ENCODE peak calls at places on chromosome 10, in four cellular contexts. K, M, O and B are unnamed samples.

GRCh38 chr10:47371629-47372485 is 12.2 kb downstream of the ZNF488 start:
- DNase-seq in K (no peak), M (no peak), O (no peak), B (no peak)

GRCh38 chr10:131129544-131129943 is 182.0 kb downstream of the TCERG1L start:
- DNase-seq in K (no peak), M (no peak), O (no peak), B (no peak)

GRCh38 chr10:103636996-103637395 is 143.5 kb downstream of the NEURL1 start:
- DNase-seq in K (no peak), M (no peak), O (no peak), B (no peak)

GRCh38 chr10:128031216-128031615 is 95.0 kb downstream of the MKI67 start:
- DNase-seq in K (no peak), M (no peak), O (no peak), B (no peak)

GRCh38 chr10:89981891-89982290 is 280.5 kb downstream of the KIF20B start:
- DNase-seq in K (no peak), M (peak; percentile 21), O (no peak), B (no peak)

GRCh38 chr10:69871074-69871473 is 69.4 kb downstream of the COL13A1 start:
- DNase-seq in K (no peak), M (no peak), O (no peak), B (no peak)

GRCh38 chr10:9878429-9878828 is 1139.2 kb upstream of the CELF2 start:
- DNase-seq in K (no peak), M (no peak), O (no peak), B (no peak)

GRCh38 chr10:75770634-75771081 is 339.2 kb downstream of the LRMDA start:
- DNase-seq in K (no peak), M (peak; percentile 58), O (no peak), B (no peak)

GRCh38 chr10:101453791-101454718 is 100.1 kb downstream of the BTRC start:
- DNase-seq in K (no peak), M (no peak), O (no peak), B (no peak)

GRCh38 chr10:117594722-117595121 is 52.2 kb downstream of the EMX2 start:
- DNase-seq in K (no peak), M (peak; percentile 2), O (no peak), B (no peak)

GRCh38 chr10:43591303-43591904 is 14.8 kb upstream of the ZNF485 start:
- DNase-seq in K (no peak), M (no peak), O (no peak), B (no peak)

GRCh38 chr10:29533696-29534285 is 101.0 kb downstream of the SVIL start:
- DNase-seq in K (no peak), M (peak; percentile 7), O (no peak), B (peak; percentile 60)

GRCh38 chr10:122974543-122975064 is 5.6 kb upstream of the PSTK start:
- DNase-seq in K (no peak), M (no peak), O (no peak), B (no peak)

GRCh38 chr10:103592186-103593021 is 98.9 kb downstream of the NEURL1 start:
- DNase-seq in K (peak; percentile 91), M (peak; percentile 41), O (peak; percentile 50), B (peak; percentile 22)

GRCh38 chr10:104308439-104308903 is 29.8 kb downstream of the ITPRIP start:
- DNase-seq in K (peak; percentile 61), M (peak; percentile 28), O (no peak), B (no peak)

GRCh38 chr10:94991243-94991888 is 52.9 kb downstream of the CYP2C9 start:
- DNase-seq in K (no peak), M (no peak), O (no peak), B (peak; percentile 68)

GRCh38 chr10:22657566-22658190 is 56.7 kb downstream of the PIP4K2A start:
- DNase-seq in K (no peak), M (peak; percentile 76), O (no peak), B (no peak)